ENCODE peak calls at places on chromosomes 12 and 14, in five cellular contexts. S, E, G, V and M are unnamed samples.

GRCh38 chr14:22897357-22897756 is 14.3 kb downstream of the REM2 start:
- DNase-seq in E (no peak), G (no peak), V (no peak), S (no peak), M (no peak)

GRCh38 chr14:21039059-21039422 is 3.1 kb upstream of the RNASE7 start:
- DNase-seq in V (peak; percentile 77), S (peak; percentile 65), G (no peak), E (no peak), M (no peak)

GRCh38 chr12:42135264-42135814 is 9.3 kb downstream of the GXYLT1 start:
- DNase-seq in G (no peak), S (no peak), V (no peak), E (no peak), M (no peak)

GRCh38 chr12:11482955-11483354 is 87.6 kb upstream of the PRB2 start:
- DNase-seq in V (no peak), G (no peak), S (no peak), E (peak; percentile 10), M (no peak)

GRCh38 chr12:14393736-14394135 is 28.3 kb downstream of the ATF7IP start:
- DNase-seq in S (no peak), E (no peak), V (no peak), G (no peak), M (no peak)

GRCh38 chr14:69648480-69649414 is 37.4 kb downstream of the SUSD6 start:
- DNase-seq in V (no peak), S (peak; percentile 29), G (peak; percentile 75), E (peak; percentile 17), M (no peak)

GRCh38 chr12:81992461-81992860 is 233.3 kb upstream of the PPFIA2 start:
- DNase-seq in S (peak; percentile 48), E (no peak), V (no peak), G (peak; percentile 19), M (no peak)

GRCh38 chr12:104680070-104680469 is 223.3 kb downstream of the CHST11 start:
- DNase-seq in S (no peak), V (no peak), G (peak; percentile 75), E (no peak), M (no peak)

GRCh38 chr14:66701813-66702212 is 193.9 kb downstream of the GPHN start:
- DNase-seq in E (no peak), V (no peak), G (no peak), S (no peak), M (no peak)

GRCh38 chr12:54853933-54854538 is at the start of gene MUCL1:
- DNase-seq in G (peak; percentile 78), S (peak; percentile 65), E (peak; percentile 76), V (no peak), M (peak; percentile 19)

GRCh38 chr12:68960162-68960501 is 27.2 kb upstream of the CPM start:
- DNase-seq in E (no peak), S (no peak), G (no peak), V (no peak), M (no peak)

GRCh38 chr14:30034049-30034635 is 106.5 kb upstream of the PRKD1 start:
- DNase-seq in G (no peak), S (no peak), V (no peak), E (no peak), M (no peak)

GRCh38 chr12:12561305-12562015 is 1.2 kb downstream of the DUSP16 start:
- DNase-seq in S (peak; percentile 70), E (peak; percentile 56), G (peak; percentile 60), V (peak; percentile 87), M (no peak)

GRCh38 chr12:78725951-78726550 is 138.5 kb upstream of the SYT1 start:
- DNase-seq in V (no peak), S (no peak), G (no peak), E (no peak), M (no peak)

GRCh38 chr14:106530423-106531107 is 1004.2 kb downstream of the TMEM121 start:
- DNase-seq in G (peak; percentile 85), V (no peak), S (no peak), E (peak; percentile 90), M (peak; percentile 73)

GRCh38 chr14:69263364-69263763 is 3.4 kb downstream of the GALNT16 start:
- DNase-seq in V (no peak), E (no peak), G (no peak), S (no peak), M (no peak)

GRCh38 chr14:22474730-22475351 is 114.2 kb downstream of the DAD1 start:
- DNase-seq in S (no peak), E (no peak), G (no peak), V (no peak), M (no peak)

GRCh38 chr12:104433061-104433460 is 23.7 kb upstream of the CHST11 start:
- DNase-seq in V (no peak), S (no peak), G (no peak), E (no peak), M (no peak)

GRCh38 chr14:68690106-68690960 is 102.5 kb downstream of the ZFP36L1 start:
- DNase-seq in V (no peak), S (no peak), E (no peak), G (no peak), M (no peak)

GRCh38 chr12:87661770-87662402 is 367.3 kb downstream of the C12orf50 start:
- DNase-seq in S (no peak), G (no peak), E (peak; percentile 59), V (no peak), M (no peak)

GRCh38 chr12:41956353-41956752 is 188.3 kb downstream of the GXYLT1 start:
- DNase-seq in E (no peak), S (no peak), V (no peak), G (no peak), M (no peak)

GRCh38 chr12:107610030-107610859 is 75.4 kb upstream of the PWP1 start:
- DNase-seq in E (peak; percentile 44), V (no peak), S (peak; percentile 54), G (peak; percentile 53), M (no peak)

GRCh38 chr12:41334390-41334789 is 146.3 kb downstream of the PDZRN4 start:
- DNase-seq in V (no peak), G (no peak), S (no peak), E (no peak), M (no peak)

GRCh38 chr14:26401170-26401968 is 196.5 kb downstream of the NOVA1 start:
- DNase-seq in S (no peak), E (no peak), G (no peak), V (no peak), M (no peak)

GRCh38 chr14:90406384-90406798 is 9.6 kb downstream of the CALM1 start:
- DNase-seq in S (no peak), E (no peak), V (no peak), G (no peak), M (no peak)

GRCh38 chr12:114848661-114849060 is 164.7 kb upstream of the TBX3 start:
- DNase-seq in V (no peak), S (no peak), E (no peak), G (no peak), M (no peak)

GRCh38 chr12:107906719-107907118 is 132.2 kb downstream of the ASCL4 start:
- DNase-seq in E (no peak), V (no peak), G (no peak), S (no peak), M (no peak)

GRCh38 chr12:77401062-77401461 is 335.7 kb upstream of the E2F7 start:
- DNase-seq in V (no peak), E (no peak), G (no peak), S (no peak), M (no peak)

GRCh38 chr12:45893240-45893639 is 97.1 kb downstream of the SCAF11 start:
- DNase-seq in V (no peak), G (no peak), E (no peak), S (no peak), M (no peak)

GRCh38 chr12:120265483-120266179 is at the start of gene PXN:
- DNase-seq in G (peak; percentile 92), E (peak; percentile 56), S (peak; percentile 88), V (peak; percentile 99), M (peak; percentile 34)

GRCh38 chr12:57621497-57622292 is 10.5 kb downstream of the ARHGEF25 start:
- DNase-seq in G (peak; percentile 52), E (peak; percentile 40), S (peak; percentile 79), V (peak; percentile 89), M (no peak)

GRCh38 chr14:98223106-98223505 is 1048.9 kb downstream of the BCL11B start:
- DNase-seq in E (no peak), G (no peak), S (no peak), V (no peak), M (no peak)

GRCh38 chr12:19783547-19784444 is 344.5 kb downstream of the AEBP2 start:
- DNase-seq in G (no peak), E (no peak), V (peak; percentile 46), S (no peak), M (no peak)

GRCh38 chr14:105312973-105313372 is 1.6 kb upstream of the PACS2 start:
- DNase-seq in G (no peak), E (no peak), S (no peak), V (no peak), M (no peak)

GRCh38 chr14:92654206-92654901 is 94.1 kb downstream of the LGMN start:
- DNase-seq in E (no peak), S (no peak), V (no peak), G (no peak), M (no peak)
- H3K4me3 ChIP-seq in E (no peak overlapping the region), S (no peak overlapping the region), V (peak overlapping the region; percentile 29), G (peak overlapping the region; percentile 31), M (no peak overlapping the region)

GRCh38 chr12:85559534-85559933 is 276.7 kb downstream of the RASSF9 start:
- DNase-seq in G (no peak), V (no peak), S (no peak), E (no peak), M (no peak)

GRCh38 chr12:85559127-85559526 is 277.1 kb downstream of the RASSF9 start:
- DNase-seq in V (no peak), G (no peak), S (no peak), E (no peak), M (no peak)

GRCh38 chr12:85564786-85565185 is 271.4 kb downstream of the RASSF9 start:
- DNase-seq in E (no peak), V (no peak), S (no peak), G (no peak), M (no peak)

GRCh38 chr12:85558684-85559083 is 277.5 kb downstream of the RASSF9 start:
- DNase-seq in E (no peak), V (no peak), G (no peak), S (no peak), M (no peak)

GRCh38 chr12:85562765-85563164 is 273.4 kb downstream of the RASSF9 start:
- DNase-seq in E (no peak), S (no peak), V (no peak), G (no peak), M (no peak)
- TF ChIP-seq CTCF in E (no peak), S (no peak), V (no peak), G (no peak), M (no peak)

GRCh38 chr14:28767851-28768548 is 1.4 kb downstream of the FOXG1 start:
- DNase-seq in V (no peak), S (no peak), E (no peak), G (no peak), M (no peak)

GRCh38 chr14:28769358-28769757 is 2.8 kb downstream of the FOXG1 start:
- DNase-seq in G (no peak), V (no peak), E (no peak), S (no peak), M (no peak)

GRCh38 chr14:28770061-28770460 is 3.5 kb downstream of the FOXG1 start:
- DNase-seq in V (no peak), G (no peak), S (no peak), E (no peak), M (no peak)

GRCh38 chr14:28767239-28767850 is 758 bp downstream of the FOXG1 start:
- DNase-seq in E (no peak), S (no peak), V (no peak), G (no peak), M (no peak)

GRCh38 chr14:28768549-28768870 is 1.9 kb downstream of the FOXG1 start:
- DNase-seq in S (no peak), G (no peak), E (no peak), V (no peak), M (no peak)
- H3K4me3 ChIP-seq in S (no peak overlapping the region), G (no peak overlapping the region), E (no peak overlapping the region), V (no peak overlapping the region), M (no peak overlapping the region)

GRCh38 chr12:21941522-21942376 is 523 bp upstream of the ABCC9 start:
- DNase-seq in S (peak; percentile 64), E (no peak), V (peak; percentile 82), G (no peak), M (no peak)
- TF ChIP-seq CTCF in S (peak; percentile 56), E (no peak), V (peak; percentile 18), G (no peak), M (no peak)